ENCODE peak calls at places on chromosomes 12 and 14, in four cellular contexts. O is MM.1S, J is H9, R is K562. W is an unnamed sample.
A peak's percentile ranks its signal among the peaks of the same experiment; 100 is the strongest.

GRCh38 chr14:69643430-69644200 is 32.2 kb downstream of the SUSD6 start:
- DNase-seq in O (no peak), J (no peak), R (no peak), W (peak; percentile 87)

GRCh38 chr14:73295198-73295796 is 58.0 kb downstream of the PAPLN start:
- DNase-seq in O (peak; percentile 45), J (no peak), R (peak; percentile 32), W (no peak)

GRCh38 chr14:22691171-22691570 is 47.0 kb upstream of the OR6J1 start:
- DNase-seq in O (no peak), J (no peak), R (no peak), W (no peak)

GRCh38 chr12:91355150-91356006 is 172.8 kb upstream of the DCN start:
- DNase-seq in O (peak; percentile 73), J (peak; percentile 69), R (peak; percentile 68), W (peak; percentile 69)

GRCh38 chr12:572532-572899 is 90.7 kb downstream of the NINJ2 start:
- DNase-seq in O (no peak), J (no peak), R (no peak), W (no peak)

GRCh38 chr12:84857809-84858208 is 54.8 kb downstream of the SLC6A15 start:
- DNase-seq in O (peak; percentile 77), J (no peak), R (no peak), W (no peak)

GRCh38 chr12:6872073-6873048 is 742 bp downstream of the SPSB2 start:
- DNase-seq in O (peak; percentile 82), J (peak; percentile 95), R (peak; percentile 89), W (peak; percentile 93)

GRCh38 chr12:13209279-13210021 is 12.9 kb downstream of the EMP1 start:
- DNase-seq in O (no peak), J (no peak), R (no peak), W (no peak)

GRCh38 chr12:57836442-57837375 is 9.8 kb downstream of the CTDSP2 start:
- DNase-seq in O (peak; percentile 78), J (peak; percentile 82), R (peak; percentile 82), W (peak; percentile 80)

GRCh38 chr12:125243811-125244210 is 178.6 kb downstream of the AACS start:
- DNase-seq in O (no peak), J (no peak), R (no peak), W (no peak)

GRCh38 chr14:67964391-67964812 is 144.8 kb downstream of the RAD51B start:
- DNase-seq in O (no peak), J (no peak), R (no peak), W (no peak)

GRCh38 chr12:13088503-13088902 is 15.0 kb downstream of the GSG1 start:
- DNase-seq in O (no peak), J (peak; percentile 70), R (peak; percentile 7), W (no peak)

GRCh38 chr12:28172434-28173030 is 17.7 kb upstream of the CCDC91 start:
- DNase-seq in O (peak; percentile 26), J (peak; percentile 34), R (peak; percentile 69), W (peak; percentile 33)

DNA sequence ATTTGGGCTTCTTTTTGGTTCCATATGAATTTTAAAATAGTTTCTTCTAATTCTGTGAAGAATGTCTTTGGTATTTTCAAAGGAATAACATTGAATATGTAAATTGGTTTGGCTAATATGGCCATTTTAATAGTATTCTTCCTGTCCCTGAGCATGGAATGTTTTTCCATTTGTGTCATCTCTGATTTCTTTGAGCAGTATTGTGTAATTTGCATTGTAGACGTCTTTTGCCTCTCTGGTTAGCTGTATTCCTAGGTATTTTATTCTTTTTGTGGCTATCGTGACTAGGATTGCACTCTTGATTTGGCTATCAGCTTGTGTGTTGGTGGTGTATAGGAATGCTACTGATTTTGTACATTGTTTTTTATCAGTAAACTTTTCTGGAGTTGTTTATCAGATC is 601.9 kb downstream of the SNAPC1 start:
- DNase-seq in O (no peak), J (no peak), R (no peak), W (no peak)
- TF ChIP-seq CTCF in O (no peak), J (no peak), R (no peak), W (no peak)

DNA sequence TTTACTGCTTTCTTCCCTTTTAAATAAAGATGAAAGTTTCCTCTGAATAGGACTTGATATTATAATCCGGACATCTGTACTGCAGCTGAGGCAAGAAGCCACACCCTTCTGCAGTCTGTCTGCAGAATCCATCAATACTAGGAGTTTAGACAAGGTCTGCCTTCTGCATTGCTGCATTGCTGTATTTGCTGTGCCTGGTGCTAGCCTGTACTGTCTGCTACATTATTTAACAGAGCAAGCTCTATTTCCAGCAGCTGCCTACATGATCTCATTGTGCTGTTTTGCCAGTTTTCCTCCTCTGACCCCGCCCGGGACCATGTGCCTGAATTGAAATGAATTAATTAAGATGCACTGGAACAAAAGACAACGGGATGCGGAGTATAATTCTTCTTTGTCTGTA is 1.7 kb downstream of the TUBA1A start:
- DNase-seq in O (no peak), J (no peak), R (no peak), W (peak; percentile 29)
- H3K9ac ChIP-seq in O (no peak overlapping the region), J (no peak overlapping the region), R (no peak overlapping the region), W (no peak overlapping the region)

DNA sequence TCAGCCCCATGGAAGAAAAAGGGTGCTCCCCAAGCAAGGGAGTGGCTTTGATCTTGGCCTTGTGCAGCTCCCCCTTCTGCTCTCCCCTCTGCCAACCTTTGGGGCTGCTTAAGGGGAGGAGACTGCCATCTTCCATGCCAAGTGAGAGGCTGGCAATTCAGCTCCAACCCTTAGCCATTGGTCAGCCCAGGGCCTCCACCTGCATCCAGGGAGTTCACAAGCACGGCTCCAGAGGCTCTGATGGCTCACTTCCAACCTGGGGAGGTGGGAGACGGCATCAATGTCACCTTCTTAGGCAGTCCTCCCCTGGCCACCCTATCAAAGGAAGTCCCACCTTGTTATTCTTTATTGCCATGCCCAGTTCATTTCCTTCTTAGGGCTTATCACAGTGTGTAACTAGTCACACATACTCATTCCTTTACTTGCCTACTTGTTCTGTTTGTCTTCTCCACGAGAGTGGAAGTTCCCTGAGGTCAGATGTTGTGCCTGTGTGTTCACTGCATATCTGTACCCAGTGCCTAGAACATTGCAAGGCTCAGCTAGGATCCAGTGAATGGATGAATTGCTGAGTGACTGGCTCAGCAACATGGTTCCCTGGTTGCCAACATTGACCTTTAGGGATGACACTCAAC is 5.0 kb downstream of the HDAC7 start:
- DNase-seq in O (no peak), J (no peak), R (no peak), W (no peak)
- H3K4me1 ChIP-seq in O (peaks cover 73% of the 10 kb centered on the region), J (peaks cover 32% of the 10 kb centered on the region), R (peaks cover 67% of the 10 kb centered on the region), W (peaks cover 13% of the 10 kb centered on the region)

GRCh38 chr14:91417134-91417982 is at the start of gene CCDC88C:
- DNase-seq in O (peak; percentile 61), J (peak; percentile 71), R (peak; percentile 77), W (peak; percentile 80)
- TF ChIP-seq CTCF in O (no peak), J (peak; percentile 9), R (no peak), W (no peak)

DNA sequence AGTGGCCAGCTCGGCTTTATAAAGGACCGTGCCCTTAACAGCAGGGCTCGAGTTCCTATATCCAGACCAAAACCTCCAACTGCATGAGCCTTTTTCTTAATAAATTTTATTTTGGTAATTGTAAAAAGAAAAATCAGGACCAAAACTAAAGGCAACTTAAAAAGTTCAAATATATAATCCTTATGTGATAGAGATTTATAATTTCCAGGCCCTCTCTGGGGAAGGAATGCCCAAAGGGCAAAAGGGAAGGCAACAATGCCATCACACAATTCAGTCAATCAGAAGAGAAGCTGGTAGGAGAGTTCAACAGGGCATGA is 401 bp upstream of the IPO4 start:
- DNase-seq in O (no peak), J (no peak), R (no peak), W (no peak)
- H3K9ac ChIP-seq in O (no peak overlapping the region), J (no peak overlapping the region), R (peak overlapping the region; percentile 38), W (no peak overlapping the region)

DNA sequence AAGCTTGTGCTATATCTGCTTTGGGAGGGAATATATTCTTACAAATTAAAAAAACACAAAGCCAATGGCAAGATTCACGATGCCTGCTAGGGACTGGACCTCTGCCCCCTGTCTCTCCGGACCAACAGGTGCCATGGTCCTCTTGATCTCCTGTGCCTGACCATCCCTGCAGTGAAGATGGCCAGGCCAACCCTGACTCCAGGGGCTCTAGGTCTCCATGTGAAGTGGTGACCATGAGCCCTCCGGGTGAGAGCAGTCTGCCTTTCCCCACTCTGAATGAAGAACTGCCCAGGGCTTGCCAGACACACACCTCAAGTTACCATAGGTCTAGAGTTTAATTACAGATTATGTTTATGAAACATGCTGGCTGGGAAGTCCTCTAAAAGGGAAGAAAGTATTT is 1.5 kb downstream of the ARHGDIB start:
- DNase-seq in O (no peak), J (no peak), R (no peak), W (no peak)
- H3K4me1 ChIP-seq in O (peaks cover 46% of the 10 kb centered on the region), J (peaks cover 8% of the 10 kb centered on the region), R (no peaks in the 10 kb centered on the region), W (no peaks in the 10 kb centered on the region)